ENCODE peak calls at places on chromosomes 12 and 14, in ten cellular contexts. O is K562; Q is CD8-positive, alpha-beta T cell; T is left ventricle myocardium inferior; H is brain microvascular endothelial cell; A is ascending aorta; J is esophagus squamous epithelium; E is colonic mucosa; Z is fibroblast of lung; M is lung. Y is an unnamed sample.

GRCh38 chr14:93013368-93013719 is 90.4 kb downstream of the CHGA start:
- DNase-seq in O (no peak), Q (no peak), T (no peak), H (peak; percentile 55), A (peak; percentile 73), J (no peak), E (no peak), Z (no peak), M (no peak), Y (no peak)

GRCh38 chr14:66359500-66359899 is 126.7 kb upstream of the CCDC196 start:
- DNase-seq in O (peak; percentile 24), Q (peak; percentile 2), T (no peak), H (no peak), A (no peak), J (no peak), E (no peak), Z (peak; percentile 75), M (no peak), Y (no peak)

GRCh38 chr14:101037021-101037817 is 133.7 kb upstream of the RTL1 start:
- DNase-seq in O (no peak), Q (no peak), T (no peak), H (no peak), A (peak; percentile 41), J (no peak), E (no peak), Z (no peak), M (no peak), Y (no peak)

GRCh38 chr12:54378791-54379400 is 5.6 kb downstream of the ZNF385A start:
- DNase-seq in O (peak; percentile 82), Q (no peak), T (peak; percentile 81), H (no peak), A (no peak), J (no peak), E (peak; percentile 73), Z (no peak), M (no peak), Y (peak; percentile 84)

GRCh38 chr12:80293759-80294158 is 150.3 kb upstream of the PTPRQ start:
- DNase-seq in O (no peak), Q (no peak), T (no peak), H (no peak), A (no peak), J (no peak), E (no peak), Z (no peak), M (no peak), Y (no peak)

GRCh38 chr14:57391609-57392195 is 1.3 kb downstream of the NAA30 start:
- DNase-seq in O (peak; percentile 11), Q (no peak), T (no peak), H (peak; percentile 14), A (no peak), J (no peak), E (peak; percentile 23), Z (peak; percentile 16), M (no peak), Y (no peak)

GRCh38 chr12:16563519-16563918 is 42.4 kb downstream of the LMO3 start:
- DNase-seq in O (no peak), Q (no peak), T (no peak), H (no peak), A (no peak), J (no peak), E (no peak), Z (no peak), M (no peak), Y (no peak)

GRCh38 chr12:54725233-54725843 is 77.2 kb upstream of the DCD start:
- DNase-seq in O (peak; percentile 12), Q (no peak), T (no peak), H (peak; percentile 11), A (no peak), J (no peak), E (no peak), Z (peak; percentile 2), M (no peak), Y (no peak)

GRCh38 chr14:63895510-63895909 is 42.7 kb downstream of the SYNE2 start:
- DNase-seq in O (no peak), Q (no peak), T (no peak), H (no peak), A (no peak), J (no peak), E (no peak), Z (no peak), M (no peak), Y (no peak)

GRCh38 chr14:71625175-71625574 is 307.1 kb upstream of the RGS6 start:
- DNase-seq in O (no peak), Q (no peak), T (no peak), H (no peak), A (no peak), J (no peak), E (no peak), Z (no peak), M (no peak), Y (no peak)

GRCh38 chr12:71771069-71771468 is 16.4 kb downstream of the RAB21 start:
- DNase-seq in O (no peak), Q (no peak), T (no peak), H (no peak), A (no peak), J (no peak), E (no peak), Z (no peak), M (no peak), Y (no peak)

GRCh38 chr14:29216316-29216715 is 449.7 kb downstream of the FOXG1 start:
- DNase-seq in O (no peak), Q (no peak), T (no peak), H (no peak), A (no peak), J (no peak), E (no peak), Z (no peak), M (no peak), Y (no peak)

GRCh38 chr12:62604856-62605255 is 138.2 kb downstream of the MON2 start:
- DNase-seq in O (peak; percentile 51), Q (no peak), T (no peak), H (peak; percentile 36), A (no peak), J (no peak), E (no peak), Z (peak; percentile 25), M (no peak), Y (no peak)
- H3K4me3 ChIP-seq in O (peak overlapping the region; percentile 73), Q (no peak overlapping the region), T (peak overlapping the region; percentile 86), H (peak overlapping the region; percentile 90), A (peak overlapping the region; percentile 97), J (no peak overlapping the region), E (no peak overlapping the region), Z (peak overlapping the region; percentile 99), M (no peak overlapping the region), Y (peak overlapping the region; percentile 90)

GRCh38 chr12:57177354-57177753 is 29.9 kb upstream of the LRP1-AS start:
- DNase-seq in O (no peak), Q (no peak), T (no peak), H (no peak), A (no peak), J (no peak), E (no peak), Z (no peak), M (no peak), Y (no peak)
- H3K36me3 ChIP-seq in O (no peaks in the 10 kb centered on the region), Q (no peaks in the 10 kb centered on the region), T (peaks cover 81% of the 10 kb centered on the region), H (peaks cover 77% of the 10 kb centered on the region), A (peaks cover 82% of the 10 kb centered on the region), J (peaks cover 98% of the 10 kb centered on the region), E (no peaks in the 10 kb centered on the region), Z (peaks cover 77% of the 10 kb centered on the region), M (no peaks in the 10 kb centered on the region), Y (no peaks in the 10 kb centered on the region)

GRCh38 chr14:60723218-60724079 is 702 bp downstream of the SIX4 start:
- DNase-seq in O (peak; percentile 41), Q (no peak), T (no peak), H (peak; percentile 52), A (peak; percentile 75), J (no peak), E (peak; percentile 34), Z (peak; percentile 62), M (peak; percentile 44), Y (peak; percentile 49)

GRCh38 chr14:60722836-60723217 is 1.3 kb downstream of the SIX4 start:
- DNase-seq in O (peak; percentile 41), Q (no peak), T (no peak), H (no peak), A (no peak), J (no peak), E (no peak), Z (peak; percentile 25), M (no peak), Y (peak; percentile 40)

GRCh38 chr14:60721331-60722162 is 2.6 kb downstream of the SIX4 start:
- DNase-seq in O (no peak), Q (peak; percentile 30), T (no peak), H (peak; percentile 47), A (peak; percentile 77), J (no peak), E (peak; percentile 24), Z (peak; percentile 80), M (peak; percentile 38), Y (peak; percentile 87)

GRCh38 chr14:60720962-60721330 is 3.2 kb downstream of the SIX4 start:
- DNase-seq in O (no peak), Q (no peak), T (no peak), H (no peak), A (no peak), J (no peak), E (no peak), Z (no peak), M (no peak), Y (no peak)

DNA sequence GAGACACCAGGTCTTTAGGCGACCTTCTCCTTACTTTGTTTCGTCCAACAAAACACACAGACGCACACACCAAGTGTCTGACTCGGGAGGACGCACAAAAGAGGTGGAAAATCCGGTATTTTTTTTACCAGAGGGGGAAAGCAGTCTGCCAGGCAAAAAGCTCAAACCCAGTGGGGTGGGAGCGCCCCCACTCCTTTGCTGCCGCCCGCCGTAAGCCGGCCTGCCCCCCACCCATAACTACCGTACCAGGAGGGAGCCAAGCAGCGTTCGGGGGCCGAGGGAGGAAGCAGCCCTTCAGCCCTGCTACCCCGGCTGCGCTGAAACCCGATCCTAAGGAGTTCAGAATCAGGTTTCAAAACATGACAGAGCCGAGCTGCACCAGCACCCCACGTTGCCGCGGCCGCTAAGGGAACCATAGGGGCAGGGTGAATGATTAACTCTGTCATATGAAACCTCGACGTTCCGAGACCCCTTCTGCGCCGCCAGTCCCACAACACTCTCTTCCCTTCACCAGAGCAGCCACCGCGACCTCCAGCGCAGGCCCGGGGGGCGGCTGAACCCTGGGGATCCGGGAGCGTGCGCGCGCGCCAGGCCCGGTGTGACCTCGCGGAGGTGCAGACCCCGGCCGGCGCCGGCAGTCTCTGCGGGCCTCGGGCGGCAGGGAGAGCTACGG is 1.9 kb downstream of the SIX4 start:
- DNase-seq in O (peak; percentile 66), Q (no peak), T (no peak), H (peak; percentile 48), A (no peak), J (no peak), E (no peak), Z (peak; percentile 70), M (peak; percentile 31), Y (peak; percentile 69)
- TF ChIP-seq CTCF in O (no peak), Q (no peak), T (no peak), H (no peak), A (no peak), J (no peak), E (no peak), Z (no peak), M (no peak), Y (no peak)

DNA sequence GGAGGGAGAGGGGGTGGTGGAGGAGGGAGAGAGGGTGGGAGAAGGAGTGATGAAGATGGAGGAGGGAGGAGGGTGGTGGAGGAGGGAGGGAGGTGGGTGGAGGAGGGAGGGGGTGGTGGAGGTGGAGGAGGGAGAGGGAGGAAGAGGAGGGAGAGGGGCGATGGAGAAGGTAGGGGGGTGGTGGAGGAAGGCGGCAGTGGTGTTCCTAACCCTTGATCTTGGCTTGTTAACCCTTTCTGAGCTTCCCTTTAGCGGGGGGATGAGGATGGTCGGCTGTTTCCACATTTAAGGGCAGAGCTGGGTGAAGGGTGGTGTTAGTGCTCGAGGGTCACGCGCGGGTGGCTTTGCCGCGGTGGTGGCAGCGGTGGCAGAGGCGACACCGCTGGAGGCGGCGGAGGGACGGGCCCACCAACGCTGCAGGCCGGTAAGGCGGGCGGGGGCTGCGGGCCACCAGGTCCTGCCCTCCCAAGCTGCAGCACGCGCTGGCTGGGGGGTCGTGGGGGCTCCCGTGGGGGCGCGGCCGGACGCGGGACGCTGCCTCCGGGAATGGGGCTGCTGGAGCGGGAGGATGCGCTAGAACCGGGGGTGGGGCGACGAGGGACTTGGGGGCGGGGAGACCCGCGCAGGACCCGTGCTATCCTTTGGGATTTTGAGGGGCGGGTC is 156.3 kb downstream of the PTPN11 start:
- DNase-seq in O (no peak), Q (no peak), T (no peak), H (no peak), A (no peak), J (no peak), E (no peak), Z (no peak), M (no peak), Y (no peak)
- H3K4me3 ChIP-seq in O (no peak overlapping the region), Q (no peak overlapping the region), T (no peak overlapping the region), H (no peak overlapping the region), A (no peak overlapping the region), J (no peak overlapping the region), E (no peak overlapping the region), Z (no peak overlapping the region), M (no peak overlapping the region), Y (no peak overlapping the region)

Y was measured in psoas muscle.